ENCODE peak calls at places on chromosomes 1 and 21, in eight cellular contexts. J, G, M, W, U, H, C and E are unnamed samples. For H3K4me1, the result is how much of the 10 kb centered on the place peaks cover.

GRCh38 chr1:10624256-10625050 is 149.7 kb downstream of the PEX14 start:
- DNase-seq in U (no peak), C (no peak), W (no peak), G (no peak), H (no peak), M (no peak), J (no peak), E (no peak)

GRCh38 chr1:178119623-178120022 is 25.7 kb downstream of the RASAL2 start:
- DNase-seq in W (no peak), U (no peak), G (no peak), C (no peak), M (no peak), H (no peak), J (no peak), E (no peak)

GRCh38 chr1:155729031-155729898 is 40.4 kb downstream of the DAP3 start:
- DNase-seq in U (no peak), J (peak), C (no peak), H (peak), G (peak), W (peak), M (peak), E (no peak)

GRCh38 chr1:237879195-237879594 is 11.5 kb downstream of the ZP4 start:
- DNase-seq in G (no peak), U (no peak), M (no peak), W (no peak), H (no peak), J (no peak), C (no peak), E (no peak)

GRCh38 chr1:32068891-32069590 is 3.7 kb upstream of the TMEM39B start:
- DNase-seq in J (no peak), C (no peak), U (no peak), M (no peak), W (no peak), H (no peak), G (no peak), E (no peak)

GRCh38 chr1:29236993-29237905 is 927 bp downstream of the PTPRU start:
- DNase-seq in U (peak), M (peak), G (no peak), C (no peak), H (peak), W (peak), J (no peak), E (no peak)

GRCh38 chr1:156413310-156414246 is 44.6 kb downstream of the RHBG start:
- DNase-seq in U (no peak), W (no peak), C (no peak), J (no peak), G (no peak), M (no peak), H (no peak), E (no peak)

GRCh38 chr1:163258181-163258580 is 55.5 kb upstream of the RGS5 start:
- DNase-seq in M (no peak), G (no peak), C (no peak), U (no peak), W (no peak), J (no peak), H (no peak), E (no peak)

GRCh38 chr1:42173961-42174715 is 9.6 kb upstream of the GUCA2A start:
- DNase-seq in J (no peak), H (no peak), W (no peak), M (no peak), U (no peak), C (no peak), G (no peak), E (no peak)

GRCh38 chr1:176976236-176976635 is 188.3 kb downstream of the ASTN1 start:
- DNase-seq in W (no peak), C (no peak), G (no peak), U (no peak), J (no peak), M (no peak), H (no peak), E (no peak)

GRCh38 chr21:41820384-41821080 is 53.7 kb upstream of the RIPK4 start:
- DNase-seq in M (no peak), W (no peak), H (no peak), U (no peak), G (no peak), C (no peak), J (no peak), E (no peak)

GRCh38 chr1:9384751-9385245 is 92.1 kb downstream of the SPSB1 start:
- DNase-seq in C (no peak), G (no peak), W (no peak), H (no peak), U (peak), M (no peak), J (no peak), E (no peak)

GRCh38 chr1:226444901-226445300 is 37.0 kb upstream of the PARP1 start:
- DNase-seq in M (no peak), G (no peak), C (peak), J (peak), H (no peak), W (peak), U (no peak), E (peak)

GRCh38 chr1:15426492-15427279 is 11.6 kb upstream of the CTRC start:
- DNase-seq in H (no peak), C (no peak), U (no peak), M (no peak), J (peak), W (peak), G (no peak), E (no peak)

GRCh38 chr1:115069186-115069585 is 20.1 kb downstream of the TSPAN2 start:
- DNase-seq in M (no peak), C (no peak), U (no peak), J (no peak), H (no peak), G (no peak), W (no peak), E (no peak)

GRCh38 chr1:36432616-36433015 is 17.6 kb downstream of the OSCP1 start:
- DNase-seq in W (no peak), H (no peak), C (no peak), G (no peak), J (no peak), U (no peak), M (no peak), E (no peak)

GRCh38 chr1:160993544-160993943 is 27.4 kb downstream of the F11R start:
- DNase-seq in G (no peak), U (no peak), J (peak), C (no peak), H (no peak), M (peak), W (no peak), E (no peak)

GRCh38 chr1:147486876-147487656 is 54.2 kb upstream of the BCL9 start:
- DNase-seq in C (no peak), W (peak), H (no peak), U (no peak), G (no peak), M (no peak), J (no peak), E (no peak)

GRCh38 chr1:56453722-56454078 is 125.7 kb downstream of the PLPP3 start:
- DNase-seq in H (no peak), W (no peak), U (no peak), J (no peak), M (no peak), C (no peak), G (no peak), E (no peak)

GRCh38 chr1:227318852-227319607 is 738 bp upstream of the CDC42BPA start:
- DNase-seq in M (peak), C (no peak), U (peak), J (no peak), H (no peak), W (peak), G (no peak), E (peak)

GRCh38 chr1:240732390-240732789 is 120.4 kb upstream of the GREM2 start:
- DNase-seq in W (peak), G (no peak), H (no peak), M (peak), J (peak), U (no peak), C (no peak), E (no peak)

GRCh38 chr1:48873944-48874343 is 97.3 kb upstream of the BEND5 start:
- DNase-seq in G (no peak), J (no peak), W (no peak), C (no peak), M (no peak), U (no peak), H (no peak), E (no peak)

GRCh38 chr1:240946926-240947325 is 335.0 kb upstream of the GREM2 start:
- DNase-seq in M (peak), J (peak), H (no peak), U (no peak), G (no peak), W (peak), C (no peak), E (no peak)

GRCh38 chr1:3172431-3173112 is 103.6 kb downstream of the PRDM16 start:
- DNase-seq in H (no peak), M (no peak), J (no peak), W (no peak), C (no peak), G (no peak), U (no peak), E (no peak)

GRCh38 chr21:20968391-20968790 is 29.8 kb upstream of the NCAM2 start:
- DNase-seq in M (no peak), J (peak), G (no peak), H (no peak), C (no peak), U (no peak), W (no peak), E (no peak)

GRCh38 chr1:110341146-110341871 is 2.1 kb downstream of the RBM15 start:
- DNase-seq in W (no peak), H (no peak), G (no peak), U (no peak), M (no peak), C (no peak), J (no peak), E (no peak)
- H3K4me3 ChIP-seq in W (no peak), H (peak), G (peak), U (peak), M (peak), C (peak), J (peak), E (peak)

GRCh38 chr1:168230709-168231108 is 4.9 kb downstream of the SFT2D2 start:
- DNase-seq in G (no peak), C (no peak), J (no peak), W (no peak), H (no peak), M (no peak), U (no peak), E (no peak)
- H3K4me1 ChIP-seq in G (under half), C (under half), J (under half), W (under half), H (half or more), M (under half), U (under half), E (under half)

GRCh38 chr1:78619803-78620579 is at the start of gene IFI44L:
- DNase-seq in J (no peak), H (no peak), G (peak), M (no peak), U (peak), W (peak), C (peak), E (peak)
- H3K4me3 ChIP-seq in J (no peak), H (peak), G (peak), M (no peak), U (peak), W (no peak), C (peak), E (peak)

GRCh38 chr1:27564710-27565649 is 39.0 kb downstream of the AHDC1 start:
- DNase-seq in C (no peak), H (no peak), W (no peak), G (no peak), M (no peak), U (peak), J (no peak), E (no peak)

GRCh38 chr1:27562483-27563406 is 41.2 kb downstream of the AHDC1 start:
- DNase-seq in G (no peak), C (no peak), U (peak), W (no peak), M (no peak), H (no peak), J (no peak), E (no peak)

GRCh38 chr1:27564264-27564579 is 39.7 kb downstream of the AHDC1 start:
- DNase-seq in H (no peak), U (no peak), C (no peak), J (no peak), W (no peak), M (no peak), G (no peak), E (no peak)

GRCh38 chr1:27562021-27562420 is 41.9 kb downstream of the AHDC1 start:
- DNase-seq in W (no peak), M (no peak), C (no peak), G (no peak), J (no peak), H (no peak), U (peak), E (no peak)

GRCh38 chr1:27563407-27564263 is 40.3 kb downstream of the AHDC1 start:
- DNase-seq in W (peak), M (no peak), C (no peak), U (peak), J (no peak), H (no peak), G (no peak), E (no peak)
- H3K4me1 ChIP-seq in W (under half), M (under half), C (under half), U (half or more), J (under half), H (half or more), G (half or more), E (under half)

DNA sequence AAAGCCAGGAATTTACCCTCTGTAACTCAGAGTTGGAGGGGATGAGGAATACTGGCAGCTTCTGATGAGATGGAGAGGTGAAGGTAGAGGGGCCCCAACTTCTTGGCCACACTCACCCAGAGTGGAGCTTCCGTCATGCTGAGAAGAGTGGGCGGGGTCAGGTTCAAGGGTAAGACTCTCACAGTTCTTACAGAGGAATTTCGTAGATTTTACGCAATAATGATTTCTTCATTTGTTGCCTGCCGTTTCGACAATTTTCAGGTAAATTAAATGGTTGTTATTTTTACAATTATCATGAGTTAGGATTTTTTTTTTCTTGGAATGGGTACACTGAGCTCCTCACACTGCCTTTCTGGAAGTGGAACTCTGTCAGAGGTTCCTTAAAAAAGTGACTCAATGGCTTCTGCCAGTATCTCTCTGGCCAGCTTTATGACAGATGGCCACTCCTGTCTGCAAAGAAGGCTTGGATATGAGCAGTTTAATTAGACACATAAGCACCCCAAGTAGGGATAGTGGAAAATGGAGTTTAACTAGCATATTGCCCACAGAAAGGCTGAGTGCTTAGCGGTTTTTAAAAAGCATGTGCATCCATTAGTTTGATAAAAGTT is 13.8 kb upstream of the NLRP3 start:
- DNase-seq in W (no peak), U (no peak), H (no peak), J (no peak), M (no peak), C (no peak), G (no peak), E (no peak)
- H3K4me3 ChIP-seq in W (no peak), U (no peak), H (no peak), J (no peak), M (no peak), C (no peak), G (no peak), E (no peak)

GRCh38 chr1:46280092-46280491 is 23.3 kb downstream of the LRRC41 start:
- DNase-seq in J (no peak), H (no peak), C (no peak), W (no peak), G (no peak), M (no peak), U (no peak), E (no peak)

GRCh38 chr1:46275030-46275337 is 27.4 kb downstream of the RAD54L start:
- DNase-seq in H (no peak), W (no peak), J (no peak), C (no peak), U (no peak), G (no peak), M (no peak), E (no peak)

GRCh38 chr1:46281021-46281420 is 22.4 kb downstream of the LRRC41 start:
- DNase-seq in W (no peak), U (no peak), C (no peak), H (no peak), J (no peak), M (no peak), G (no peak), E (no peak)

GRCh38 chr1:46277658-46278373 is 25.6 kb downstream of the LRRC41 start:
- DNase-seq in G (no peak), W (no peak), J (no peak), H (no peak), U (no peak), M (no peak), C (no peak), E (no peak)

GRCh38 chr1:46278807-46279206 is 24.6 kb downstream of the LRRC41 start:
- DNase-seq in C (no peak), J (no peak), M (no peak), W (no peak), H (no peak), G (no peak), U (no peak), E (no peak)
- H3K4me1 ChIP-seq in C (under half), J (under half), M (under half), W (under half), H (under half), G (under half), U (under half), E (under half)

DNA sequence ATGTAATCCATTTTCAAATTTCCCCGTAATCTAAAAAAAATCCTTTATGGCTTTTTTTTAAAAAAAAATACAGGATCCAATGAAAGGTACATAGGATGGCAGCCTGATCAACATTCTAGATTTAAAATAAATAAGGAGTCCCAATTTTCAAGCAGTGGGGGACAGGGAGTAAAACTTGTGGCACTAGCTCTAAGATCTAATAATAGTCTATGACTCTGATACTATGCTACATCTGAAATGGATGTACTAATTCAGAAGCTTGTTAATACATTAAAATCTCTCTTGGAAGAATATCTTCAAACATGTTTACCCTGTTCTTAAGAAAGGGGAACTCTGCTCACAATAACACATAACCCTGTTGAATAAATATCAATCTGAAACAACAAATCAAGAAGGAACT is 8.5 kb downstream of the DIPK1A start:
- DNase-seq in W (no peak), J (no peak), G (no peak), M (no peak), H (no peak), C (no peak), U (no peak), E (no peak)
- H3K4me3 ChIP-seq in W (no peak), J (no peak), G (no peak), M (no peak), H (no peak), C (peak), U (no peak), E (no peak)

GRCh38 chr1:18956189-18957135 is at the start of gene IFFO2:
- DNase-seq in J (peak), G (peak), W (peak), H (peak), U (peak), M (peak), C (peak), E (peak)
- H3K4me1 ChIP-seq in J (under half), G (under half), W (under half), H (under half), U (under half), M (under half), C (half or more), E (half or more)